ENCODE peak calls at places on chromosome 18, in four cellular contexts. X is NCI-H1105, O is cardiac septum, I is left lobe of liver. F is an unnamed sample.

GRCh38 chr18:41593276-41593675 is 361.8 kb upstream of the PIK3C3 start:
- DNase-seq in X (no peak), O (no peak), I (no peak), F (no peak)

GRCh38 chr18:9191658-9192256 is 55.2 kb downstream of the ANKRD12 start:
- DNase-seq in X (no peak), O (no peak), I (no peak), F (no peak)

GRCh38 chr18:44195394-44196140 is 485.1 kb upstream of the SETBP1 start:
- DNase-seq in X (no peak), O (no peak), I (no peak), F (no peak)

GRCh38 chr18:36635414-36636096 is 193.2 kb downstream of the TPGS2 start:
- DNase-seq in X (no peak), O (no peak), I (no peak), F (no peak)

GRCh38 chr18:42245137-42245536 is 290.1 kb downstream of the PIK3C3 start:
- DNase-seq in X (no peak), O (no peak), I (no peak), F (no peak)

GRCh38 chr18:8121091-8121490 is 488.1 kb upstream of the RAB12 start:
- DNase-seq in X (no peak), O (no peak), I (no peak), F (no peak)

GRCh38 chr18:57659463-57660102 is 37.9 kb upstream of the NARS1 start:
- DNase-seq in X (no peak), O (no peak), I (no peak), F (no peak)

GRCh38 chr18:49486617-49486958 is 446 bp downstream of the C18orf32 start:
- DNase-seq in X (no peak), O (no peak), I (no peak), F (no peak)

GRCh38 chr18:79211844-79212243 is 142.7 kb downstream of the ATP9B start:
- DNase-seq in X (no peak), O (no peak), I (no peak), F (no peak)

GRCh38 chr18:54147439-54147838 is 77.0 kb downstream of the MBD2 start:
- DNase-seq in X (no peak), O (no peak), I (no peak), F (no peak)

GRCh38 chr18:10114727-10115463 is 201.1 kb downstream of the VAPA start:
- DNase-seq in X (no peak), O (no peak), I (no peak), F (no peak)

GRCh38 chr18:58915006-58915799 is 50.5 kb downstream of the ZNF532 start:
- DNase-seq in X (no peak), O (no peak), I (no peak), F (no peak)

GRCh38 chr18:36544036-36544725 is 246.7 kb downstream of the FHOD3 start:
- DNase-seq in X (peak; percentile 68), O (no peak), I (no peak), F (no peak)

GRCh38 chr18:48871391-48872166 is 79.2 kb downstream of the SMAD7 start:
- DNase-seq in X (no peak), O (no peak), I (no peak), F (no peak)

GRCh38 chr18:29041976-29042375 is 865.0 kb upstream of the CDH2 start:
- DNase-seq in X (no peak), O (no peak), I (no peak), F (no peak)

GRCh38 chr18:29430416-29430815 is 1253.5 kb upstream of the CDH2 start:
- DNase-seq in X (no peak), O (no peak), I (no peak), F (no peak)

GRCh38 chr18:9643549-9643948 is 29.2 kb upstream of the PPP4R1 start:
- DNase-seq in X (no peak), O (no peak), I (no peak), F (no peak)

GRCh38 chr18:50460062-50460461 is 85.2 kb downstream of the SKA1 start:
- DNase-seq in X (no peak), O (no peak), I (no peak), F (no peak)

GRCh38 chr18:62399781-62400308 is 74.7 kb downstream of the TNFRSF11A start:
- DNase-seq in X (no peak), O (no peak), I (no peak), F (no peak)

GRCh38 chr18:73235491-73235890 is 367.7 kb upstream of the NETO1 start:
- DNase-seq in X (no peak), O (no peak), I (no peak), F (no peak)

GRCh38 chr18:44309185-44309584 is 371.5 kb upstream of the SETBP1 start:
- DNase-seq in X (no peak), O (no peak), I (no peak), F (no peak)

GRCh38 chr18:35458677-35459441 is 38.9 kb downstream of the INO80C start:
- DNase-seq in X (no peak), O (peak; percentile 90), I (peak; percentile 61), F (peak; percentile 68)

GRCh38 chr18:48548921-48549320 is 10.1 kb downstream of the CTIF start:
- DNase-seq in X (no peak), O (no peak), I (no peak), F (no peak)

GRCh38 chr18:76562286-76562840 is 67.3 kb upstream of the ZNF516 start:
- DNase-seq in X (no peak), O (no peak), I (no peak), F (no peak)

GRCh38 chr18:48629730-48630324 is 91.0 kb downstream of the CTIF start:
- DNase-seq in X (no peak), O (no peak), I (peak; percentile 39), F (no peak)

GRCh38 chr18:50401888-50402287 is 27.0 kb downstream of the SKA1 start:
- DNase-seq in X (peak; percentile 88), O (no peak), I (peak; percentile 60), F (no peak)

GRCh38 chr18:79599503-79599931 is 80.1 kb upstream of the CTDP1 start:
- DNase-seq in X (no peak), O (peak; percentile 62), I (no peak), F (no peak)

GRCh38 chr18:77560334-77560970 is 310.8 kb downstream of the GALR1 start:
- DNase-seq in X (no peak), O (no peak), I (no peak), F (no peak)

GRCh38 chr18:25658476-25658875 is 306.5 kb upstream of the ZNF521 start:
- DNase-seq in X (no peak), O (no peak), I (no peak), F (no peak)

GRCh38 chr18:36829362-36830140 is 624 bp downstream of the KIAA1328 start:
- DNase-seq in X (no peak), O (no peak), I (no peak), F (no peak)

GRCh38 chr18:44080054-44080453 is 600.6 kb upstream of the SETBP1 start:
- DNase-seq in X (no peak), O (no peak), I (no peak), F (no peak)

GRCh38 chr18:61398961-61399632 is 65.9 kb downstream of the CDH20 start:
- DNase-seq in X (no peak), O (no peak), I (no peak), F (no peak)

GRCh38 chr18:11309172-11309571 is 159.8 kb upstream of the PIEZO2 start:
- DNase-seq in X (no peak), O (no peak), I (no peak), F (no peak)

GRCh38 chr18:23982154-23983071 is 32.1 kb upstream of the TTC39C start:
- DNase-seq in X (no peak), O (no peak), I (no peak), F (no peak)

GRCh38 chr18:53657257-53657656 is 567.2 kb downstream of the MBD2 start:
- DNase-seq in X (no peak), O (no peak), I (no peak), F (no peak)

GRCh38 chr18:54957987-54958386 is 1.3 kb downstream of the CCDC68 start:
- DNase-seq in X (no peak), O (no peak), I (no peak), F (no peak)

F was measured in suprapubic skin.